ENCODE peak calls at places on chromosomes 7 and 10, in nine cellular contexts. T is A673; S is CD8-positive, alpha-beta memory T cell; Y is neuronal stem cell; V is HepG2; J is right lobe of liver; C is neural progenitor cell; P is hepatocyte; R is fibroblast of lung. F is an unnamed sample. For H3K27me3, the result is how much of the 10 kb centered on the place peaks cover.

GRCh38 chr7:150450491-150450992 is at the start of gene GIMAP8:
- DNase-seq in T (no peak), S (peak), Y (no peak), V (no peak), J (peak), C (no peak), P (no peak), R (no peak), F (peak)

GRCh38 chr7:85074-85945 is 107.1 kb upstream of the FAM20C start:
- DNase-seq in T (no peak), S (no peak), Y (no peak), V (no peak), J (no peak), C (peak), P (peak), R (peak), F (no peak)

GRCh38 chr10:70662362-70663220 is 9.7 kb upstream of the ADAMTS14 start:
- DNase-seq in T (no peak), S (no peak), Y (no peak), V (no peak), J (peak), C (no peak), P (peak), R (peak), F (no peak)

GRCh38 chr7:35801392-35802101 is 690 bp downstream of the SEPTIN7 start:
- DNase-seq in T (peak), S (peak), Y (peak), V (peak), J (peak), C (peak), P (peak), R (peak), F (peak)

GRCh38 chr10:72561745-72562166 is 64.1 kb downstream of the MICU1 start:
- DNase-seq in T (no peak), S (no peak), Y (no peak), V (no peak), J (no peak), C (no peak), P (no peak), R (no peak), F (no peak)

GRCh38 chr7:28685291-28685659 is 272.9 kb downstream of the TRIL start:
- DNase-seq in T (no peak), S (no peak), Y (no peak), V (no peak), J (no peak), C (no peak), P (no peak), R (no peak), F (no peak)

GRCh38 chr7:158375034-158375433 is 212.6 kb downstream of the PTPRN2 start:
- DNase-seq in T (no peak), S (no peak), Y (no peak), V (no peak), J (no peak), C (no peak), P (no peak), R (no peak), F (no peak)

GRCh38 chr7:129714514-129715063 is 103.1 kb downstream of the NRF1 start:
- DNase-seq in T (no peak), S (no peak), Y (no peak), V (no peak), J (no peak), C (no peak), P (no peak), R (no peak), F (no peak)

GRCh38 chr7:150325110-150325611 is 1.8 kb upstream of the ACTR3C start:
- DNase-seq in T (no peak), S (no peak), Y (no peak), V (no peak), J (no peak), C (no peak), P (no peak), R (peak), F (no peak)

GRCh38 chr7:29940199-29940598 is 49.4 kb downstream of the SCRN1 start:
- DNase-seq in T (no peak), S (no peak), Y (no peak), V (no peak), J (no peak), C (no peak), P (no peak), R (no peak), F (no peak)

GRCh38 chr7:31049001-31049765 is 2.9 kb upstream of the ADCYAP1R1 start:
- DNase-seq in T (no peak), S (no peak), Y (no peak), V (no peak), J (no peak), C (no peak), P (no peak), R (no peak), F (no peak)

GRCh38 chr10:132532174-132532573 is 5.4 kb upstream of the INPP5A start:
- DNase-seq in T (no peak), S (no peak), Y (no peak), V (no peak), J (no peak), C (no peak), P (no peak), R (no peak), F (no peak)

GRCh38 chr10:110843031-110843430 is 28.7 kb upstream of the PDCD4 start:
- DNase-seq in T (peak), S (peak), Y (no peak), V (no peak), J (no peak), C (no peak), P (no peak), R (no peak), F (peak)

GRCh38 chr7:77913977-77914607 is 115.5 kb downstream of the PHTF2 start:
- DNase-seq in T (no peak), S (no peak), Y (no peak), V (no peak), J (no peak), C (no peak), P (no peak), R (no peak), F (no peak)

GRCh38 chr10:110610308-110610774 is 33.8 kb upstream of the RBM20 start:
- DNase-seq in T (peak), S (peak), Y (peak), V (peak), J (no peak), C (peak), P (peak), R (peak), F (peak)

GRCh38 chr10:72353963-72354355 is 760 bp downstream of the DNAJB12 start:
- DNase-seq in T (no peak), S (no peak), Y (no peak), V (no peak), J (peak), C (peak), P (peak), R (no peak), F (no peak)

GRCh38 chr7:18861514-18861913 is 255.9 kb downstream of the TWIST1 start:
- DNase-seq in T (no peak), S (no peak), Y (no peak), V (no peak), J (no peak), C (no peak), P (no peak), R (peak), F (no peak)

GRCh38 chr10:48804740-48805182 is 120.1 kb downstream of the WDFY4 start:
- DNase-seq in T (peak), S (no peak), Y (no peak), V (peak), J (no peak), C (no peak), P (peak), R (no peak), F (no peak)

GRCh38 chr7:16399265-16399801 is 22.0 kb downstream of the CRPPA start:
- DNase-seq in T (no peak), S (no peak), Y (no peak), V (no peak), J (peak), C (no peak), P (no peak), R (peak), F (no peak)

GRCh38 chr10:66752714-66753113 is 173.1 kb upstream of the LRRTM3 start:
- DNase-seq in T (no peak), S (no peak), Y (no peak), V (no peak), J (no peak), C (no peak), P (no peak), R (peak), F (no peak)

GRCh38 chr10:46092523-46093195 is 46.6 kb upstream of the MSMB start:
- DNase-seq in T (no peak), S (peak), Y (no peak), V (no peak), J (no peak), C (no peak), P (no peak), R (no peak), F (no peak)

GRCh38 chr10:102455893-102456471 is 4.6 kb upstream of the C10orf95 start:
- DNase-seq in T (peak), S (no peak), Y (no peak), V (no peak), J (no peak), C (no peak), P (peak), R (peak), F (no peak)

GRCh38 chr10:21989453-21990154 is 13.9 kb downstream of the DNAJC1 start:
- DNase-seq in T (peak), S (peak), Y (peak), V (peak), J (no peak), C (peak), P (peak), R (peak), F (peak)

GRCh38 chr10:46104071-46104585 is 58.1 kb upstream of the MSMB start:
- DNase-seq in T (no peak), S (no peak), Y (no peak), V (no peak), J (no peak), C (no peak), P (no peak), R (no peak), F (no peak)

GRCh38 chr7:27689045-27689877 is 26.6 kb upstream of the HIBADH start:
- DNase-seq in T (peak), S (no peak), Y (peak), V (peak), J (no peak), C (peak), P (peak), R (no peak), F (peak)

GRCh38 chr7:6367701-6368211 is 80.0 kb downstream of the DAGLB start:
- DNase-seq in T (no peak), S (no peak), Y (no peak), V (no peak), J (no peak), C (no peak), P (peak), R (peak), F (peak)

GRCh38 chr7:30027065-30027456 is 559 bp upstream of the FKBP14 start:
- DNase-seq in T (no peak), S (peak), Y (no peak), V (peak), J (no peak), C (no peak), P (peak), R (no peak), F (peak)

GRCh38 chr7:158309844-158310763 is 277.5 kb downstream of the PTPRN2 start:
- DNase-seq in T (no peak), S (no peak), Y (no peak), V (no peak), J (no peak), C (no peak), P (no peak), R (no peak), F (no peak)

GRCh38 chr7:27083646-27084045 is 12.2 kb downstream of the HOXA1 start:
- DNase-seq in T (no peak), S (no peak), Y (no peak), V (no peak), J (no peak), C (no peak), P (no peak), R (no peak), F (no peak)

GRCh38 chr7:156157409-156158012 is 345.2 kb upstream of the SHH start:
- DNase-seq in T (no peak), S (no peak), Y (no peak), V (no peak), J (no peak), C (no peak), P (no peak), R (no peak), F (no peak)

GRCh38 chr7:73482746-73483145 is 39.3 kb downstream of the BAZ1B start:
- DNase-seq in T (peak), S (no peak), Y (no peak), V (no peak), J (no peak), C (peak), P (no peak), R (no peak), F (no peak)

DNA sequence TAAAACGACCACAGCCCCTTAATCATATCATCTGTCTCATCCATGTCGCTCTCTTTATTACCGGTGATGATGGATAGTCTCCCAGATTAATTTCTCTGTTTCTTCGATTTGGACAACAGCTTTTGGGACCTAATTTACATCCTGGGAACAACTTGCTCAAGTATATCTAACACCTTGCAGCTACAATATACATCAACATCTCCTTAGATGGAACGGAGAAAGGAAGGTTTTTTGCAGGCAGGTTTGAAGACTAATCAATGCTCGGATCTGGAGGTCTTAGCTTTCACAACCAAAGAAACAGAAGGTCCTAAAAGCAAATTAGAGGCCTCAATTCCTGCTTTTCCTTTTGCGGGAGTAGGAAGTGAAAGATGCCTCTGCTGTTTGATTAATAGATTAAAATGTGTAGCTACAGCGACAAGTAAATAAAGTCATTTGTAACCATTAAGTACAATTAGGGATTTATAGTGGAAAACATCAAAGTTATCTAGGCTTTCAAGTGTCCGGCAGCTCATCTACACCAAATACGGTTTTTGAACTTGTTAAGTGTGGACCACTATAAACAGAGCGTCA is 3.7 kb upstream of the SP8 start:
- DNase-seq in T (no peak), S (no peak), Y (no peak), V (no peak), J (no peak), C (no peak), P (no peak), R (no peak), F (no peak)
- H3K4me3 ChIP-seq in T (no peak), S (no peak), Y (no peak), V (no peak), J (no peak), C (peak), P (no peak), R (no peak), F (no peak)

DNA sequence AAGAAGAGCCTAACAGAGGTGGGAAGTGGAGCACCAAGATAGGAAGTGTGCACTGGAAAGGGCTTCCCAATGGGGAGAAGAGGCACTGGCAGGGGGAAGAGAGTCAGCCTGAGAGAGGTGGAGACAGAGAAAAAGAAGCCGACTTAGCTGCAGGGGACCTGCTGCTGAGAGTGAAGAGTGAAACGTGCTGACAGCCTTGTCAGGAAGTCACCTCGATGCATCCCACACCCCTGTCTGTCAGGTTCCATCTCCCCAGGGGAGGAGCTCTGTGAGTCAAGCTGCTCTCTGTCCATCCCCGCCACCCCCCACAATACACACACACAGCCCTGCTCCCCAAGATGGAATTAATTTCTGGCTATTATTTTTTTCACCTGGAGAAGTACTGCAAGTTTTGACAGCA is 14.0 kb downstream of the KAZALD1 start:
- DNase-seq in T (no peak), S (no peak), Y (no peak), V (no peak), J (no peak), C (no peak), P (no peak), R (no peak), F (no peak)
- H3K27me3 ChIP-seq in T (under half), S (under half), Y (half or more), V (under half), J (under half), C (half or more), P (half or more), R (under half), F (under half)

DNA sequence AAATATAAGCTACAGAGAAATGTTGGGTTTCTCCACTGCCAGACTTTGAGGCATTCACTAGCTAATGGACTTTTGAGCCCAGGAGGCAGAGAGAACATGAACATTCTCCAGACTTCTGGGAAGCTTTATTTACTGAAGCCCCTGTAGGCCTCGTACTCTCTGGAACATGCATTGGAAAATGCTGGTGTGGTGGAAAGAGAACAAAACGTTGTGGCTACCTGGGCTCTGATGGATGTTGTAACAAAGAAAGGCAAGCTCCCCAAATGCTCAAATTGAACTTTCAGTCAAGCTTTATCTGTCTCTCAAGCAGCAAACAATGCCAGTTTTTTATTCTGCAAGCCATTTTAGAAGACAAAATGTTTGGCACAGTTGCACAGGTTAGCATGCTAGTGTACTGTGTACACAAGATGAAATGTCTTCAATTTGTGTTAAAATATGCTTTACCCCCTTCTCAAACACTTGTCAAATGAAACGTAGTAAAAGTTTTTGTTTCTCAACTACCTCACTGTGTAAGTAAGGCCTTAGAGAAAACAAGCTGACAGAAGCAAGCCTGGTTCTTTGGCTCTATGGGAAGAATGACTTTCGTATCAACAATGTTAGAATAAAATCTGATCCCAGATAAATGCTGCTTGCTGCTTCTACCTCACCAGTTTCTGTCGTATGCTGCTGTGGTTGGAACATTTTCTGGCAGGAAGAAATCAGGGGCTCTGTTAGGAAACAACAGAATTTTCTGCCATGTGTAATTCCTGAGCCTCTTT is 71.0 kb upstream of the CC2D2B start:
- DNase-seq in T (no peak), S (no peak), Y (no peak), V (peak), J (no peak), C (no peak), P (no peak), R (no peak), F (no peak)
- H3K27ac ChIP-seq in T (no peak), S (no peak), Y (no peak), V (peak), J (no peak), C (peak), P (peak), R (no peak), F (peak)

GRCh38 chr10:128147064-128147463 is 20.8 kb upstream of the MKI67 start:
- DNase-seq in T (no peak), S (no peak), Y (no peak), V (no peak), J (no peak), C (no peak), P (no peak), R (no peak), F (no peak)

GRCh38 chr10:128150551-128150950 is 24.3 kb upstream of the MKI67 start:
- DNase-seq in T (no peak), S (no peak), Y (no peak), V (no peak), J (no peak), C (peak), P (no peak), R (no peak), F (no peak)

GRCh38 chr10:128150045-128150493 is 23.8 kb upstream of the MKI67 start:
- DNase-seq in T (peak), S (peak), Y (peak), V (no peak), J (peak), C (peak), P (peak), R (peak), F (peak)

GRCh38 chr10:128149267-128149666 is 23.0 kb upstream of the MKI67 start:
- DNase-seq in T (no peak), S (no peak), Y (no peak), V (no peak), J (no peak), C (no peak), P (no peak), R (no peak), F (no peak)

DNA sequence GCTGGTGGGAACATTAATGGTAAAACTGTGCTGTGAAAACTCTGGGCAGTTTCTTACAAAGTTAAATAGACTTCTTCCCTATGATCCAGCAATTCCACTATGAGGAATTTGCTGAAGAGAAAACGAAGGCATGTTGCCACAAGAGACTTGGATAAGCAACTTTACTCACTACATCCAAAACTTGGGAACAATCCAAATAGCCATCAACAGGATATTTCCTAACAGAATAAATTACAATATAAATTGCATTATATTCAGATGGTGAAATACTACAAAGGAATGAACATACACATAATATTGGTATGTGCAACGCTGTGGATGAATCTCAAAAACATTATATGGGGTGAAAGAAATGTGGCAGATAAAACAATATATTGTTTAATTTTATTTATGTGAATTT is 21.4 kb upstream of the MKI67 start:
- DNase-seq in T (peak), S (no peak), Y (no peak), V (no peak), J (no peak), C (no peak), P (no peak), R (peak), F (no peak)
- H3K4me3 ChIP-seq in T (no peak), S (no peak), Y (no peak), V (no peak), J (no peak), C (no peak), P (no peak), R (no peak), F (no peak)

GRCh38 chr7:22723642-22724041 is 3.4 kb upstream of the IL6 start:
- DNase-seq in T (no peak), S (no peak), Y (no peak), V (no peak), J (no peak), C (no peak), P (no peak), R (peak), F (no peak)

GRCh38 chr7:22718911-22719420 is 8.0 kb upstream of the IL6 start:
- DNase-seq in T (no peak), S (no peak), Y (no peak), V (no peak), J (no peak), C (no peak), P (no peak), R (peak), F (no peak)

GRCh38 chr7:22723171-22723601 is 3.8 kb upstream of the IL6 start:
- DNase-seq in T (no peak), S (no peak), Y (no peak), V (no peak), J (peak), C (no peak), P (peak), R (peak), F (no peak)

GRCh38 chr7:22722596-22722995 is 4.4 kb upstream of the IL6 start:
- DNase-seq in T (no peak), S (no peak), Y (no peak), V (no peak), J (no peak), C (no peak), P (no peak), R (no peak), F (no peak)

GRCh38 chr7:22720791-22721786 is 5.9 kb upstream of the IL6 start:
- DNase-seq in T (no peak), S (no peak), Y (no peak), V (no peak), J (no peak), C (no peak), P (no peak), R (peak), F (no peak)
- H3K27me3 ChIP-seq in T (under half), S (under half), Y (under half), V (under half), J (under half), C (under half), P (under half), R (under half), F (under half)

GRCh38 chr10:69104994-69105790 is 17.3 kb downstream of the SRGN start:
- DNase-seq in T (no peak), S (no peak), Y (no peak), V (no peak), J (no peak), C (no peak), P (no peak), R (no peak), F (no peak)
- H3K27ac ChIP-seq in T (no peak), S (no peak), Y (no peak), V (no peak), J (no peak), C (no peak), P (no peak), R (no peak), F (no peak)